ENCODE peak calls at places on chromosome 14, in six cellular contexts. E is AG08396; H is neural crest cell; A is SW 1271; Y is osteocyte; C is naive thymus-derived CD4-positive, alpha-beta T cell. S is an unnamed sample.

GRCh38 chr14:25003537-25003936 is 46.4 kb downstream of the STXBP6 start:
- DNase-seq in E (no peak), A (no peak), Y (no peak), H (no peak), C (no peak), S (no peak)

GRCh38 chr14:65106316-65106715 is 4.0 kb upstream of the MAX start:
- DNase-seq in E (no peak), H (no peak), Y (no peak), C (no peak), A (no peak), S (no peak)

GRCh38 chr14:26863736-26864135 is 265.9 kb upstream of the NOVA1 start:
- DNase-seq in E (no peak), A (no peak), C (no peak), Y (no peak), H (no peak), S (no peak)

GRCh38 chr14:69696633-69697557 is 70.0 kb upstream of the SRSF5 start:
- DNase-seq in E (no peak), C (no peak), H (no peak), A (no peak), Y (no peak), S (no peak)

GRCh38 chr14:65993996-65994395 is 492.2 kb upstream of the CCDC196 start:
- DNase-seq in C (no peak), Y (no peak), E (no peak), A (no peak), H (no peak), S (no peak)

GRCh38 chr14:54348001-54348611 is 48.7 kb upstream of the CDKN3 start:
- DNase-seq in C (peak), E (peak), H (peak), Y (peak), A (peak), S (peak)

GRCh38 chr14:22884721-22885523 is 1.9 kb downstream of the REM2 start:
- DNase-seq in H (no peak), Y (no peak), E (no peak), C (no peak), A (no peak), S (no peak)

GRCh38 chr14:24362241-24362960 is 5.6 kb upstream of the NFATC4 start:
- DNase-seq in A (no peak), C (no peak), H (no peak), E (no peak), Y (no peak), S (no peak)

GRCh38 chr14:39812532-39813320 is 380.5 kb upstream of the FBXO33 start:
- DNase-seq in A (no peak), Y (no peak), C (no peak), E (no peak), H (no peak), S (no peak)

GRCh38 chr14:74627071-74627470 is 15.0 kb upstream of the LTBP2 start:
- DNase-seq in E (no peak), H (no peak), C (no peak), A (no peak), Y (no peak), S (no peak)

GRCh38 chr14:84533181-84533580 is 996.8 kb upstream of the FLRT2 start:
- DNase-seq in Y (no peak), A (no peak), H (no peak), C (no peak), E (no peak), S (no peak)

GRCh38 chr14:51283402-51283825 is 43.4 kb downstream of the TMX1 start:
- DNase-seq in H (no peak), Y (no peak), C (peak), A (peak), E (peak), S (no peak)

GRCh38 chr14:96167224-96168148 is 37.2 kb upstream of the BDKRB2 start:
- DNase-seq in E (peak), A (no peak), Y (no peak), C (no peak), H (no peak), S (no peak)

GRCh38 chr14:71628433-71628832 is 303.8 kb upstream of the RGS6 start:
- DNase-seq in H (no peak), C (no peak), Y (no peak), E (no peak), A (no peak), S (no peak)

GRCh38 chr14:78448483-78449094 is 278.4 kb downstream of the NRXN3 start:
- DNase-seq in H (peak), Y (no peak), A (peak), C (no peak), E (peak), S (peak)

GRCh38 chr14:95290769-95291440 is 28.8 kb downstream of the CLMN start:
- DNase-seq in H (no peak), E (no peak), A (no peak), C (no peak), Y (no peak), S (no peak)

GRCh38 chr14:102758087-102758486 is 19.2 kb upstream of the TRAF3 start:
- DNase-seq in A (no peak), H (no peak), E (no peak), Y (no peak), C (no peak), S (no peak)

GRCh38 chr14:25150934-25151790 is 101.2 kb upstream of the STXBP6 start:
- DNase-seq in H (no peak), Y (no peak), E (peak), A (no peak), C (peak), S (peak)

GRCh38 chr14:93965287-93965821 is 11.0 kb downstream of the ASB2 start:
- DNase-seq in C (no peak), H (no peak), Y (no peak), A (no peak), E (peak), S (no peak)

GRCh38 chr14:61836184-61836583 is 74.0 kb downstream of the SNAPC1 start:
- DNase-seq in E (no peak), H (no peak), Y (no peak), C (no peak), A (no peak), S (no peak)

GRCh38 chr14:69680297-69680696 is 68.9 kb downstream of the SUSD6 start:
- DNase-seq in A (no peak), C (no peak), Y (no peak), E (no peak), H (no peak), S (no peak)

GRCh38 chr14:24662753-24663152 is 28.8 kb upstream of the GZMB start:
- DNase-seq in E (no peak), C (no peak), H (no peak), Y (no peak), A (no peak), S (no peak)

GRCh38 chr14:67389261-67389660 is 22.7 kb downstream of the PLEK2 start:
- DNase-seq in Y (no peak), E (no peak), A (no peak), H (no peak), C (no peak), S (no peak)

GRCh38 chr14:24367506-24368214 is at the start of gene NFATC4:
- DNase-seq in E (peak), C (peak), H (peak), Y (peak), A (no peak), S (peak)

GRCh38 chr14:104601786-104602185 is 2.8 kb downstream of the TMEM179 start:
- DNase-seq in H (no peak), A (no peak), E (peak), C (no peak), Y (no peak), S (no peak)

GRCh38 chr14:104138098-104138890 is at the start of gene KIF26A:
- DNase-seq in H (peak), C (no peak), A (peak), E (peak), Y (no peak), S (no peak)

GRCh38 chr14:68027276-68027675 is 207.7 kb downstream of the RAD51B start:
- DNase-seq in E (no peak), Y (no peak), C (no peak), A (no peak), H (no peak), S (no peak)

GRCh38 chr14:45258073-45258472 is 5.1 kb upstream of the MIS18BP1 start:
- DNase-seq in A (no peak), C (no peak), E (no peak), H (no peak), Y (no peak), S (no peak)

GRCh38 chr14:26444745-26445144 is 153.1 kb downstream of the NOVA1 start:
- DNase-seq in A (no peak), C (no peak), E (no peak), H (peak), Y (no peak), S (no peak)

GRCh38 chr14:32224731-32225377 is 21.8 kb upstream of the RNU6-8 start:
- DNase-seq in A (no peak), Y (no peak), C (no peak), E (peak), H (no peak), S (peak)

GRCh38 chr14:60758875-60759274 is 24.3 kb downstream of the MNAT1 start:
- DNase-seq in A (no peak), C (no peak), E (no peak), Y (no peak), H (no peak), S (no peak)

GRCh38 chr14:77181603-77182437 is at the start of gene TMEM63C:
- DNase-seq in C (peak), E (no peak), A (peak), H (peak), Y (peak), S (peak)